ENCODE peak calls at places on chromosomes 16 and 17, in five cellular contexts. One of them, this sample, is unnamed.

GRCh38 chr17:20190605-20191004 is 181.4 kb downstream of the SPECC1 start:
- DNase-seq in NCI-H1092 treated with DMSO at 0.1 percent for 48 hours: no peak
- DNase-seq in EL: no peak
- DNase-seq in stimulated activated CD8-positive, alpha-beta memory T cell treated with anti-CD3 and anti-CD28 coated beads, Interleukin-7, amount 100 ng/mL, for 1 hour: no peak
- DNase-seq in cerebellar cortex: no peak
- DNase-seq in this sample: no peak

GRCh38 chr17:65550075-65550635 is 11.3 kb downstream of the AXIN2 start:
- DNase-seq in NCI-H1092 treated with DMSO at 0.1 percent for 48 hours: no peak
- DNase-seq in EL: no peak
- DNase-seq in stimulated activated CD8-positive, alpha-beta memory T cell treated with anti-CD3 and anti-CD28 coated beads, Interleukin-7, amount 100 ng/mL, for 1 hour: no peak
- DNase-seq in cerebellar cortex: no peak
- DNase-seq in this sample: no peak

GRCh38 chr17:39653662-39654331 is 11.4 kb upstream of the TCAP start:
- DNase-seq in NCI-H1092 treated with DMSO at 0.1 percent for 48 hours: peak; percentile 9
- DNase-seq in EL: peak; percentile 47
- DNase-seq in stimulated activated CD8-positive, alpha-beta memory T cell treated with anti-CD3 and anti-CD28 coated beads, Interleukin-7, amount 100 ng/mL, for 1 hour: peak; percentile 43
- DNase-seq in cerebellar cortex: peak; percentile 50
- DNase-seq in this sample: no peak

GRCh38 chr17:35752945-35753764 is at the start of gene GAS2L2:
- DNase-seq in NCI-H1092 treated with DMSO at 0.1 percent for 48 hours: no peak
- DNase-seq in EL: no peak
- DNase-seq in stimulated activated CD8-positive, alpha-beta memory T cell treated with anti-CD3 and anti-CD28 coated beads, Interleukin-7, amount 100 ng/mL, for 1 hour: no peak
- DNase-seq in cerebellar cortex: no peak
- DNase-seq in this sample: no peak

GRCh38 chr17:42518046-42518754 is 17.8 kb upstream of the NAGLU start:
- DNase-seq in NCI-H1092 treated with DMSO at 0.1 percent for 48 hours: no peak
- DNase-seq in EL: peak; percentile 98
- DNase-seq in stimulated activated CD8-positive, alpha-beta memory T cell treated with anti-CD3 and anti-CD28 coated beads, Interleukin-7, amount 100 ng/mL, for 1 hour: no peak
- DNase-seq in cerebellar cortex: no peak
- DNase-seq in this sample: peak; percentile 96

GRCh38 chr17:65261682-65262636 is 124.8 kb downstream of the RGS9 start:
- DNase-seq in NCI-H1092 treated with DMSO at 0.1 percent for 48 hours: no peak
- DNase-seq in EL: peak; percentile 39
- DNase-seq in stimulated activated CD8-positive, alpha-beta memory T cell treated with anti-CD3 and anti-CD28 coated beads, Interleukin-7, amount 100 ng/mL, for 1 hour: no peak
- DNase-seq in cerebellar cortex: no peak
- DNase-seq in this sample: peak; percentile 37

GRCh38 chr16:49635009-49635350 is 220.9 kb downstream of the ZNF423 start:
- DNase-seq in NCI-H1092 treated with DMSO at 0.1 percent for 48 hours: no peak
- DNase-seq in EL: no peak
- DNase-seq in stimulated activated CD8-positive, alpha-beta memory T cell treated with anti-CD3 and anti-CD28 coated beads, Interleukin-7, amount 100 ng/mL, for 1 hour: no peak
- DNase-seq in cerebellar cortex: no peak
- DNase-seq in this sample: no peak

GRCh38 chr17:41058741-41059140 is 1.2 kb downstream of the KRTAP2-3 start:
- DNase-seq in NCI-H1092 treated with DMSO at 0.1 percent for 48 hours: no peak
- DNase-seq in EL: peak; percentile 45
- DNase-seq in stimulated activated CD8-positive, alpha-beta memory T cell treated with anti-CD3 and anti-CD28 coated beads, Interleukin-7, amount 100 ng/mL, for 1 hour: no peak
- DNase-seq in cerebellar cortex: no peak
- DNase-seq in this sample: no peak

GRCh38 chr16:48617104-48617503 is 7.1 kb upstream of the N4BP1 start:
- DNase-seq in NCI-H1092 treated with DMSO at 0.1 percent for 48 hours: no peak
- DNase-seq in EL: no peak
- DNase-seq in stimulated activated CD8-positive, alpha-beta memory T cell treated with anti-CD3 and anti-CD28 coated beads, Interleukin-7, amount 100 ng/mL, for 1 hour: no peak
- DNase-seq in cerebellar cortex: no peak
- DNase-seq in this sample: no peak

GRCh38 chr17:48545022-48545376 is at the start of gene HOXB2:
- DNase-seq in NCI-H1092 treated with DMSO at 0.1 percent for 48 hours: no peak
- DNase-seq in EL: no peak
- DNase-seq in stimulated activated CD8-positive, alpha-beta memory T cell treated with anti-CD3 and anti-CD28 coated beads, Interleukin-7, amount 100 ng/mL, for 1 hour: no peak
- DNase-seq in cerebellar cortex: no peak
- DNase-seq in this sample: no peak

GRCh38 chr17:20053343-20053964 is 44.3 kb downstream of the SPECC1 start:
- DNase-seq in NCI-H1092 treated with DMSO at 0.1 percent for 48 hours: no peak
- DNase-seq in EL: no peak
- DNase-seq in stimulated activated CD8-positive, alpha-beta memory T cell treated with anti-CD3 and anti-CD28 coated beads, Interleukin-7, amount 100 ng/mL, for 1 hour: no peak
- DNase-seq in cerebellar cortex: no peak
- DNase-seq in this sample: no peak

GRCh38 chr16:87297407-87297806 is 19.8 kb downstream of the C16orf95 start:
- DNase-seq in NCI-H1092 treated with DMSO at 0.1 percent for 48 hours: no peak
- DNase-seq in EL: no peak
- DNase-seq in stimulated activated CD8-positive, alpha-beta memory T cell treated with anti-CD3 and anti-CD28 coated beads, Interleukin-7, amount 100 ng/mL, for 1 hour: no peak
- DNase-seq in cerebellar cortex: no peak
- DNase-seq in this sample: no peak

GRCh38 chr17:74830861-74831260 is 28.8 kb downstream of the GRIN2C start:
- DNase-seq in NCI-H1092 treated with DMSO at 0.1 percent for 48 hours: no peak
- DNase-seq in EL: no peak
- DNase-seq in stimulated activated CD8-positive, alpha-beta memory T cell treated with anti-CD3 and anti-CD28 coated beads, Interleukin-7, amount 100 ng/mL, for 1 hour: no peak
- DNase-seq in cerebellar cortex: no peak
- DNase-seq in this sample: no peak

GRCh38 chr16:72995151-72995881 is 52.6 kb downstream of the ZFHX3 start:
- DNase-seq in NCI-H1092 treated with DMSO at 0.1 percent for 48 hours: no peak
- DNase-seq in EL: no peak
- DNase-seq in stimulated activated CD8-positive, alpha-beta memory T cell treated with anti-CD3 and anti-CD28 coated beads, Interleukin-7, amount 100 ng/mL, for 1 hour: no peak
- DNase-seq in cerebellar cortex: no peak
- DNase-seq in this sample: no peak

GRCh38 chr17:66673668-66674276 is 161.1 kb upstream of the CACNG5 start:
- DNase-seq in NCI-H1092 treated with DMSO at 0.1 percent for 48 hours: peak; percentile 21
- DNase-seq in EL: peak; percentile 74
- DNase-seq in stimulated activated CD8-positive, alpha-beta memory T cell treated with anti-CD3 and anti-CD28 coated beads, Interleukin-7, amount 100 ng/mL, for 1 hour: no peak
- DNase-seq in cerebellar cortex: peak; percentile 69
- DNase-seq in this sample: peak; percentile 80

GRCh38 chr16:10970065-10970464 is 25.7 kb downstream of the CLEC16A start:
- DNase-seq in NCI-H1092 treated with DMSO at 0.1 percent for 48 hours: no peak
- DNase-seq in EL: no peak
- DNase-seq in stimulated activated CD8-positive, alpha-beta memory T cell treated with anti-CD3 and anti-CD28 coated beads, Interleukin-7, amount 100 ng/mL, for 1 hour: no peak
- DNase-seq in cerebellar cortex: no peak
- DNase-seq in this sample: no peak

GRCh38 chr17:76007131-76007849 is 6.6 kb downstream of the CDK3 start:
- DNase-seq in NCI-H1092 treated with DMSO at 0.1 percent for 48 hours: no peak
- DNase-seq in EL: no peak
- DNase-seq in stimulated activated CD8-positive, alpha-beta memory T cell treated with anti-CD3 and anti-CD28 coated beads, Interleukin-7, amount 100 ng/mL, for 1 hour: no peak
- DNase-seq in cerebellar cortex: no peak
- DNase-seq in this sample: no peak

GRCh38 chr17:42289863-42290165 is 1.5 kb downstream of the STAT5A start:
- DNase-seq in NCI-H1092 treated with DMSO at 0.1 percent for 48 hours: no peak
- DNase-seq in EL: no peak
- DNase-seq in stimulated activated CD8-positive, alpha-beta memory T cell treated with anti-CD3 and anti-CD28 coated beads, Interleukin-7, amount 100 ng/mL, for 1 hour: no peak
- DNase-seq in cerebellar cortex: no peak
- DNase-seq in this sample: no peak

GRCh38 chr16:85041184-85041928 is 13.8 kb downstream of the KIAA0513 start:
- DNase-seq in NCI-H1092 treated with DMSO at 0.1 percent for 48 hours: peak; percentile 54
- DNase-seq in EL: no peak
- DNase-seq in stimulated activated CD8-positive, alpha-beta memory T cell treated with anti-CD3 and anti-CD28 coated beads, Interleukin-7, amount 100 ng/mL, for 1 hour: no peak
- DNase-seq in cerebellar cortex: peak; percentile 67
- DNase-seq in this sample: no peak

GRCh38 chr17:80213651-80213975 is 6.5 kb downstream of the SGSH start:
- DNase-seq in NCI-H1092 treated with DMSO at 0.1 percent for 48 hours: no peak
- DNase-seq in EL: no peak
- DNase-seq in stimulated activated CD8-positive, alpha-beta memory T cell treated with anti-CD3 and anti-CD28 coated beads, Interleukin-7, amount 100 ng/mL, for 1 hour: no peak
- DNase-seq in cerebellar cortex: no peak
- DNase-seq in this sample: no peak

GRCh38 chr17:45248132-45248936 is 13.6 kb downstream of the SPATA32 start:
- DNase-seq in NCI-H1092 treated with DMSO at 0.1 percent for 48 hours: no peak
- DNase-seq in EL: no peak
- DNase-seq in stimulated activated CD8-positive, alpha-beta memory T cell treated with anti-CD3 and anti-CD28 coated beads, Interleukin-7, amount 100 ng/mL, for 1 hour: peak; percentile 62
- DNase-seq in cerebellar cortex: peak; percentile 30
- DNase-seq in this sample: peak; percentile 52

GRCh38 chr16:74774223-74775139 is at the start of gene FA2H:
- DNase-seq in NCI-H1092 treated with DMSO at 0.1 percent for 48 hours: peak; percentile 76
- DNase-seq in EL: peak; percentile 64
- DNase-seq in stimulated activated CD8-positive, alpha-beta memory T cell treated with anti-CD3 and anti-CD28 coated beads, Interleukin-7, amount 100 ng/mL, for 1 hour: peak; percentile 4
- DNase-seq in cerebellar cortex: peak; percentile 30
- DNase-seq in this sample: peak; percentile 86

GRCh38 chr17:13558588-13558987 is 43.1 kb downstream of the HS3ST3A1 start:
- DNase-seq in NCI-H1092 treated with DMSO at 0.1 percent for 48 hours: no peak
- DNase-seq in EL: no peak
- DNase-seq in stimulated activated CD8-positive, alpha-beta memory T cell treated with anti-CD3 and anti-CD28 coated beads, Interleukin-7, amount 100 ng/mL, for 1 hour: no peak
- DNase-seq in cerebellar cortex: no peak
- DNase-seq in this sample: no peak